ENCODE peak calls at places on chromosomes 3 and 15, in four cellular contexts. One of them, this sample, is unnamed.

GRCh38 chr3:140050977-140051957 is 116.3 kb downstream of the CLSTN2 start:
- DNase-seq in spleen: no peak
- DNase-seq in NCI-H774: no peak
- DNase-seq in kidney glomerular epithelial cell: no peak
- DNase-seq in this sample: no peak

GRCh38 chr15:67119238-67119846 is 53.9 kb downstream of the SMAD3 start:
- DNase-seq in spleen: peak
- DNase-seq in NCI-H774: no peak
- DNase-seq in kidney glomerular epithelial cell: no peak
- DNase-seq in this sample: no peak

GRCh38 chr3:127628788-127629456 is at the start of gene PODXL2:
- DNase-seq in spleen: peak
- DNase-seq in NCI-H774: peak
- DNase-seq in kidney glomerular epithelial cell: no peak
- DNase-seq in this sample: no peak

GRCh38 chr3:39383913-39384664 is 919 bp downstream of the SLC25A38 start:
- DNase-seq in spleen: peak
- DNase-seq in NCI-H774: no peak
- DNase-seq in kidney glomerular epithelial cell: no peak
- DNase-seq in this sample: peak

GRCh38 chr3:190017575-190018288 is 103.0 kb downstream of the P3H2 start:
- DNase-seq in spleen: no peak
- DNase-seq in NCI-H774: no peak
- DNase-seq in kidney glomerular epithelial cell: peak
- DNase-seq in this sample: peak

GRCh38 chr15:63509933-63510547 is 5.6 kb downstream of the USP3 start:
- DNase-seq in spleen: no peak
- DNase-seq in NCI-H774: no peak
- DNase-seq in kidney glomerular epithelial cell: peak
- DNase-seq in this sample: peak

GRCh38 chr3:187049462-187050101 is 89.7 kb downstream of the RPL39L start:
- DNase-seq in spleen: no peak
- DNase-seq in NCI-H774: no peak
- DNase-seq in kidney glomerular epithelial cell: no peak
- DNase-seq in this sample: no peak

GRCh38 chr3:113664523-113665094 is 31.8 kb downstream of the USF3 start:
- DNase-seq in spleen: no peak
- DNase-seq in NCI-H774: no peak
- DNase-seq in kidney glomerular epithelial cell: no peak
- DNase-seq in this sample: no peak

GRCh38 chr3:138460536-138461205 is 26.3 kb downstream of the ESYT3 start:
- DNase-seq in spleen: no peak
- DNase-seq in NCI-H774: no peak
- DNase-seq in kidney glomerular epithelial cell: no peak
- DNase-seq in this sample: no peak

GRCh38 chr15:65342493-65342892 is 35.3 kb downstream of the IGDCC3 start:
- DNase-seq in spleen: peak
- DNase-seq in NCI-H774: no peak
- DNase-seq in kidney glomerular epithelial cell: no peak
- DNase-seq in this sample: no peak

GRCh38 chr15:66932634-66933024 is 132.8 kb upstream of the SMAD3 start:
- DNase-seq in spleen: no peak
- DNase-seq in NCI-H774: no peak
- DNase-seq in kidney glomerular epithelial cell: no peak
- DNase-seq in this sample: no peak

GRCh38 chr15:78315686-78316085 is 16.3 kb upstream of the SKIC8 start:
- DNase-seq in spleen: no peak
- DNase-seq in NCI-H774: no peak
- DNase-seq in kidney glomerular epithelial cell: no peak
- DNase-seq in this sample: no peak

GRCh38 chr15:100847194-100847593 is 32.4 kb upstream of the ALDH1A3 start:
- DNase-seq in spleen: no peak
- DNase-seq in NCI-H774: no peak
- DNase-seq in kidney glomerular epithelial cell: no peak
- DNase-seq in this sample: no peak

GRCh38 chr3:124467980-124468902 is 262.0 kb upstream of the UMPS start:
- DNase-seq in spleen: no peak
- DNase-seq in NCI-H774: peak
- DNase-seq in kidney glomerular epithelial cell: peak
- DNase-seq in this sample: no peak

GRCh38 chr3:151145713-151146070 is 57.3 kb downstream of the GPR171 start:
- DNase-seq in spleen: no peak
- DNase-seq in NCI-H774: no peak
- DNase-seq in kidney glomerular epithelial cell: no peak
- DNase-seq in this sample: no peak

GRCh38 chr3:174756200-174756829 is 102.8 kb upstream of the NAALADL2 start:
- DNase-seq in spleen: no peak
- DNase-seq in NCI-H774: no peak
- DNase-seq in kidney glomerular epithelial cell: no peak
- DNase-seq in this sample: no peak

GRCh38 chr3:133927543-133928066 is 31.9 kb upstream of the RAB6B start:
- DNase-seq in spleen: peak
- DNase-seq in NCI-H774: no peak
- DNase-seq in kidney glomerular epithelial cell: peak
- DNase-seq in this sample: no peak

GRCh38 chr3:60835796-60836195 is 415.5 kb downstream of the FHIT start:
- DNase-seq in spleen: no peak
- DNase-seq in NCI-H774: no peak
- DNase-seq in kidney glomerular epithelial cell: no peak
- DNase-seq in this sample: no peak

GRCh38 chr15:59492389-59493377 is 54.7 kb downstream of the FAM81A start:
- DNase-seq in spleen: peak
- DNase-seq in NCI-H774: peak
- DNase-seq in kidney glomerular epithelial cell: peak
- DNase-seq in this sample: peak

GRCh38 chr15:45454825-45455224 is 67.7 kb downstream of the SLC30A4 start:
- DNase-seq in spleen: peak
- DNase-seq in NCI-H774: no peak
- DNase-seq in kidney glomerular epithelial cell: peak
- DNase-seq in this sample: peak

GRCh38 chr15:26628879-26629529 is 143.9 kb downstream of the GABRB3 start:
- DNase-seq in spleen: peak
- DNase-seq in NCI-H774: peak
- DNase-seq in kidney glomerular epithelial cell: peak
- DNase-seq in this sample: no peak

GRCh38 chr3:26264708-26265107 is 357.9 kb upstream of the LRRC3B start:
- DNase-seq in spleen: no peak
- DNase-seq in NCI-H774: no peak
- DNase-seq in kidney glomerular epithelial cell: no peak
- DNase-seq in this sample: no peak

GRCh38 chr3:124701687-124702086 is 28.6 kb upstream of the UMPS start:
- DNase-seq in spleen: no peak
- DNase-seq in NCI-H774: no peak
- DNase-seq in kidney glomerular epithelial cell: peak
- DNase-seq in this sample: peak

GRCh38 chr3:134334231-134334900 is 39.9 kb downstream of the AMOTL2 start:
- DNase-seq in spleen: no peak
- DNase-seq in NCI-H774: no peak
- DNase-seq in kidney glomerular epithelial cell: peak
- DNase-seq in this sample: no peak

GRCh38 chr3:37542772-37543449 is 318.8 kb upstream of the CTDSPL start:
- DNase-seq in spleen: no peak
- DNase-seq in NCI-H774: no peak
- DNase-seq in kidney glomerular epithelial cell: no peak
- DNase-seq in this sample: no peak

GRCh38 chr3:61251174-61251972 is at the start of gene FHIT:
- DNase-seq in spleen: peak
- DNase-seq in NCI-H774: peak
- DNase-seq in kidney glomerular epithelial cell: peak
- DNase-seq in this sample: peak

GRCh38 chr3:134795776-134796312 is 784 bp downstream of the EPHB1 start:
- DNase-seq in spleen: no peak
- DNase-seq in NCI-H774: peak
- DNase-seq in kidney glomerular epithelial cell: peak
- DNase-seq in this sample: no peak